ENCODE peak calls at places on chromosomes 7 and 10, in ten cellular contexts. A is gastrocnemius medialis; B is activated gamma-delta T cell treated with anti-CD3 and anti-CD28 coated beads, Interleukin-2, amount 50 U/mL, for 16 hours; P is GM20000; E is stimulated activated CD4-positive, alpha-beta T cell treated with anti-CD3 and anti-CD28 coated beads, Interleukin-1b, Interleukin-23, amount 100 ng/mL, for 4 hours; Q is activated CD4-positive, alpha-beta T cell treated with anti-CD3 and anti-CD28 coated beads, Interleukin-2, amount 10 ng/mL, durations not matched to agents 7 days and 5 days; N is neural progenitor cell; T is globus pallidus; S is coronary artery; W is T-helper 9 cell. C is an unnamed sample.

GRCh38 chr10:79487296-79488194 is 24.8 kb upstream of the EIF5AL1 start:
- DNase-seq in P (peak; percentile 75), W (peak; percentile 7), E (no peak), S (no peak), B (no peak), A (peak; percentile 31), T (no peak), Q (peak; percentile 20), N (peak; percentile 90), C (no peak)

GRCh38 chr10:103724771-103725170 is 130.6 kb downstream of the SH3PXD2A start:
- DNase-seq in E (no peak), T (no peak), S (no peak), P (no peak), W (no peak), B (no peak), N (no peak), A (no peak), Q (no peak), C (no peak)

GRCh38 chr10:119370046-119370770 is 162.8 kb downstream of the GRK5 start:
- DNase-seq in N (no peak), E (no peak), W (no peak), B (no peak), A (no peak), P (no peak), Q (no peak), T (no peak), S (no peak), C (no peak)

GRCh38 chr10:77667426-77668324 is 30.1 kb upstream of the KCNMA1 start:
- DNase-seq in E (no peak), W (no peak), B (no peak), S (no peak), T (no peak), Q (no peak), A (no peak), P (no peak), N (no peak), C (no peak)

GRCh38 chr10:88793747-88794299 is 8.7 kb upstream of the LIPM start:
- DNase-seq in P (peak; percentile 39), E (no peak), S (no peak), A (no peak), Q (no peak), N (no peak), T (no peak), W (no peak), B (no peak), C (no peak)

GRCh38 chr10:79053081-79053434 is 15.7 kb upstream of the ZMIZ1 start:
- DNase-seq in P (no peak), Q (no peak), A (no peak), S (no peak), B (no peak), W (no peak), T (no peak), E (no peak), N (no peak), C (no peak)

GRCh38 chr10:26214004-26214403 is 2.6 kb upstream of the GAD2 start:
- DNase-seq in B (no peak), A (no peak), P (no peak), T (no peak), W (no peak), N (peak; percentile 86), E (no peak), S (no peak), Q (no peak), C (no peak)

GRCh38 chr7:88888684-88889083 is 93.1 kb upstream of the TEX47 start:
- DNase-seq in Q (no peak), B (no peak), E (no peak), S (no peak), N (no peak), P (no peak), T (no peak), W (no peak), A (no peak), C (no peak)

GRCh38 chr7:81299272-81299671 is 380.4 kb upstream of the SEMA3C start:
- DNase-seq in S (no peak), A (no peak), Q (no peak), W (no peak), E (no peak), N (no peak), P (no peak), B (no peak), T (no peak), C (no peak)

GRCh38 chr7:112892263-112892662 is 102.1 kb upstream of the TMEM168 start:
- DNase-seq in B (no peak), E (no peak), W (no peak), S (no peak), A (no peak), P (no peak), N (no peak), Q (no peak), T (no peak), C (no peak)

GRCh38 chr7:44235582-44236332 is 35.0 kb downstream of the YKT6 start:
- DNase-seq in W (no peak), T (peak; percentile 38), P (no peak), S (no peak), E (no peak), B (no peak), A (no peak), N (no peak), Q (no peak), C (peak; percentile 70)

GRCh38 chr7:9250876-9251275 is 817.5 kb downstream of the NXPH1 start:
- DNase-seq in A (no peak), P (no peak), B (no peak), Q (no peak), W (no peak), S (no peak), N (peak; percentile 65), T (no peak), E (no peak), C (no peak)

GRCh38 chr10:122954731-122955050 is 664 bp upstream of the C10orf88 start:
- DNase-seq in N (no peak), S (no peak), W (no peak), Q (no peak), T (no peak), P (no peak), E (no peak), A (no peak), B (no peak), C (no peak)

GRCh38 chr7:7293092-7293491 is 110.7 kb downstream of the C1GALT1 start:
- DNase-seq in Q (no peak), N (no peak), B (no peak), P (no peak), W (no peak), E (no peak), S (no peak), A (no peak), T (no peak), C (no peak)

GRCh38 chr7:3028071-3028766 is 15.4 kb downstream of the CARD11 start:
- DNase-seq in P (no peak), S (peak; percentile 46), B (no peak), T (peak; percentile 50), N (no peak), A (no peak), Q (no peak), E (peak; percentile 34), W (no peak), C (no peak)

GRCh38 chr10:107031981-107032699 is 132.4 kb downstream of the SORCS1 start:
- DNase-seq in E (no peak), T (no peak), Q (no peak), P (no peak), B (no peak), N (no peak), S (no peak), A (no peak), W (no peak), C (no peak)

GRCh38 chr7:33831389-33832118 is 73.8 kb upstream of the BMPER start:
- DNase-seq in E (no peak), P (no peak), N (no peak), T (no peak), B (no peak), S (no peak), A (peak; percentile 61), Q (no peak), W (no peak), C (no peak)

GRCh38 chr7:4607321-4607729 is 74.8 kb upstream of the FOXK1 start:
- DNase-seq in A (no peak), B (no peak), E (no peak), N (peak; percentile 59), P (no peak), S (no peak), Q (no peak), W (no peak), T (no peak), C (no peak)

GRCh38 chr10:78577673-78578072 is 491.1 kb upstream of the ZMIZ1 start:
- DNase-seq in B (no peak), P (no peak), E (no peak), A (no peak), N (no peak), T (peak; percentile 19), S (no peak), Q (no peak), W (no peak), C (no peak)

GRCh38 chr7:11328309-11328708 is 354.6 kb downstream of the PHF14 start:
- DNase-seq in E (no peak), Q (no peak), S (no peak), W (no peak), B (no peak), T (no peak), N (no peak), P (no peak), A (no peak), C (no peak)

GRCh38 chr7:142496545-142496991 is 238.7 kb upstream of the PRSS58 start:
- DNase-seq in A (no peak), N (peak; percentile 61), S (no peak), W (no peak), P (peak; percentile 35), E (no peak), Q (peak; percentile 22), T (peak; percentile 30), B (no peak), C (no peak)

GRCh38 chr10:127619550-127619949 is 70.4 kb downstream of the NPS start:
- DNase-seq in S (no peak), E (no peak), B (no peak), P (no peak), A (no peak), T (peak; percentile 99), W (no peak), Q (no peak), N (no peak), C (no peak)

GRCh38 chr10:71963351-71963755 is 842 bp upstream of the CHST3 start:
- DNase-seq in P (no peak), B (no peak), T (no peak), W (no peak), S (peak; percentile 94), E (no peak), N (no peak), Q (no peak), A (peak; percentile 82), C (no peak)

GRCh38 chr7:133650067-133650466 is 397.2 kb downstream of the EXOC4 start:
- DNase-seq in Q (no peak), P (no peak), W (no peak), A (no peak), S (no peak), N (no peak), B (no peak), T (no peak), E (no peak), C (no peak)

GRCh38 chr10:122342293-122343134 is 32.0 kb upstream of the PLEKHA1 start:
- DNase-seq in W (peak; percentile 39), N (peak; percentile 57), T (peak; percentile 84), E (peak; percentile 25), Q (peak; percentile 64), A (no peak), P (peak; percentile 55), B (peak; percentile 39), S (no peak), C (no peak)

GRCh38 chr10:104120061-104120460 is 1.9 kb upstream of the SFR1 start:
- DNase-seq in T (no peak), P (no peak), W (no peak), N (no peak), S (no peak), E (no peak), B (no peak), A (no peak), Q (no peak), C (no peak)

GRCh38 chr7:519429-519973 is at the start of gene PDGFA:
- DNase-seq in S (no peak), Q (peak; percentile 13), T (peak; percentile 61), A (no peak), W (no peak), B (no peak), N (peak; percentile 79), E (peak; percentile 25), P (peak; percentile 69), C (no peak)

GRCh38 chr10:127612-128432 is 7.4 kb upstream of the ZMYND11 start:
- DNase-seq in W (no peak), P (peak; percentile 58), T (peak; percentile 49), A (no peak), E (no peak), B (no peak), N (no peak), Q (peak; percentile 50), S (no peak), C (no peak)